ENCODE peak calls at places on chromosomes 12 and 14, in nine cellular contexts. V is breast epithelium, X is stomach, I is body of pancreas, C is pancreas, M is lower leg skin, B is GM20000, T is endothelial cell, Z is A673. J is an unnamed sample.

GRCh38 chr12:65492997-65493892 is 214.8 kb downstream of the MSRB3 start:
- DNase-seq in Z (no peak), C (no peak), I (no peak), X (no peak), V (no peak), B (no peak), T (no peak), M (no peak), J (no peak)

GRCh38 chr12:112792743-112793142 is 1.2 kb downstream of the RPH3A start:
- DNase-seq in V (no peak), I (no peak), T (no peak), Z (no peak), M (no peak), B (no peak), X (no peak), C (no peak), J (no peak)

GRCh38 chr12:122691566-122691965 is 11.6 kb downstream of the HCAR2 start:
- DNase-seq in T (no peak), X (no peak), Z (no peak), M (no peak), C (no peak), I (no peak), B (no peak), V (no peak), J (no peak)

GRCh38 chr12:28374556-28374955 is 184.3 kb downstream of the CCDC91 start:
- DNase-seq in Z (no peak), X (no peak), I (no peak), T (no peak), V (no peak), C (no peak), B (no peak), M (no peak), J (no peak)

GRCh38 chr12:53224268-53224896 is 7.6 kb downstream of the RARG start:
- DNase-seq in I (peak), M (no peak), X (no peak), Z (peak), T (no peak), B (no peak), V (no peak), C (no peak), J (no peak)

GRCh38 chr12:57518920-57519757 is 1.2 kb downstream of the DDIT3 start:
- DNase-seq in V (no peak), M (peak), Z (peak), I (peak), X (peak), C (no peak), B (no peak), T (no peak), J (peak)

GRCh38 chr12:50924131-50924438 is 28.3 kb upstream of the HIGD1C start:
- DNase-seq in M (no peak), C (no peak), Z (no peak), B (no peak), I (no peak), X (no peak), V (no peak), T (peak), J (no peak)

GRCh38 chr12:3047961-3048360 is 29.2 kb upstream of the TSPAN9 start:
- DNase-seq in I (no peak), V (no peak), B (no peak), C (no peak), Z (peak), M (no peak), X (no peak), T (peak), J (no peak)

GRCh38 chr14:53683229-53683628 is 273.4 kb downstream of the BMP4 start:
- DNase-seq in V (no peak), T (no peak), M (no peak), B (no peak), C (no peak), Z (no peak), I (no peak), X (no peak), J (no peak)

GRCh38 chr12:120965534-120966091 is 12.7 kb upstream of the HNF1A start:
- DNase-seq in M (no peak), I (no peak), X (no peak), C (peak), V (no peak), Z (no peak), T (no peak), B (no peak), J (no peak)

GRCh38 chr12:57148469-57149308 is 1.3 kb upstream of the LRP1-AS start:
- DNase-seq in B (no peak), T (no peak), M (peak), C (peak), X (peak), I (peak), Z (no peak), V (no peak), J (no peak)

GRCh38 chr14:83838221-83838620 is 1691.7 kb upstream of the FLRT2 start:
- DNase-seq in M (no peak), B (no peak), I (no peak), X (no peak), Z (no peak), V (no peak), T (no peak), C (no peak), J (no peak)

GRCh38 chr12:124577986-124578385 is 10.6 kb upstream of the NCOR2 start:
- DNase-seq in I (no peak), Z (no peak), T (no peak), V (no peak), C (peak), M (no peak), X (no peak), B (no peak), J (no peak)

GRCh38 chr14:55302770-55303472 is 31.7 kb downstream of the FBXO34 start:
- DNase-seq in T (no peak), X (no peak), Z (peak), I (no peak), B (no peak), V (no peak), M (no peak), C (no peak), J (no peak)

GRCh38 chr12:108021129-108021528 is 108.0 kb upstream of the WSCD2 start:
- DNase-seq in V (no peak), B (no peak), T (no peak), C (no peak), X (no peak), I (no peak), M (peak), Z (no peak), J (no peak)

GRCh38 chr12:3748620-3749019 is 4.3 kb downstream of the CRACR2A start:
- DNase-seq in B (no peak), C (no peak), T (no peak), I (no peak), Z (no peak), M (no peak), X (no peak), V (no peak), J (no peak)

GRCh38 chr12:119307747-119308146 is 26.8 kb upstream of the CCDC60 start:
- DNase-seq in Z (no peak), T (no peak), V (no peak), X (no peak), M (no peak), I (no peak), C (no peak), B (no peak), J (no peak)

GRCh38 chr12:66279127-66279712 is 23.1 kb upstream of the HELB start:
- DNase-seq in T (peak), I (no peak), X (no peak), B (peak), V (no peak), M (no peak), Z (peak), C (no peak), J (peak)

GRCh38 chr14:70658899-70659298 is 17.2 kb downstream of the TTC9 start:
- DNase-seq in C (no peak), M (no peak), T (no peak), Z (no peak), V (no peak), X (no peak), B (no peak), I (no peak), J (no peak)

GRCh38 chr12:5798242-5799015 is 146.6 kb downstream of the ANO2 start:
- DNase-seq in B (no peak), C (no peak), I (no peak), T (no peak), Z (no peak), V (no peak), M (no peak), X (no peak), J (no peak)

GRCh38 chr12:124654666-124655316 is 87.4 kb upstream of the NCOR2 start:
- DNase-seq in V (peak), B (no peak), M (peak), C (peak), T (no peak), Z (no peak), I (peak), X (peak), J (peak)

GRCh38 chr14:101442451-101442850 is 118.8 kb upstream of the DIO3 start:
- DNase-seq in V (no peak), C (no peak), X (no peak), T (no peak), Z (no peak), B (no peak), M (no peak), I (no peak), J (no peak)

GRCh38 chr14:74425525-74426201 is 347 bp downstream of the SYNDIG1L start:
- DNase-seq in V (no peak), M (peak), C (no peak), X (no peak), T (peak), B (peak), I (peak), Z (peak), J (peak)

GRCh38 chr12:51961834-51962233 is 10.3 kb downstream of the ACVR1B start:
- DNase-seq in X (no peak), T (no peak), Z (no peak), V (no peak), C (no peak), I (no peak), B (no peak), M (peak), J (no peak)

GRCh38 chr12:55703976-55704761 is 3.5 kb downstream of the ITGA7 start:
- DNase-seq in B (no peak), Z (no peak), M (no peak), V (no peak), X (no peak), C (no peak), I (no peak), T (no peak), J (no peak)

GRCh38 chr12:28893365-28893764 is 255.7 kb upstream of the FAR2 start:
- DNase-seq in I (no peak), Z (no peak), C (no peak), X (no peak), B (no peak), T (no peak), V (no peak), M (no peak), J (no peak)

GRCh38 chr12:71440393-71441349 is 1.1 kb downstream of the LGR5 start:
- DNase-seq in T (peak), V (no peak), I (peak), B (peak), M (no peak), Z (peak), C (peak), X (peak), J (peak)

GRCh38 chr12:132719141-132719953 is 8.7 kb downstream of the PGAM5 start:
- DNase-seq in T (no peak), B (no peak), M (no peak), C (peak), I (no peak), V (no peak), Z (no peak), X (no peak), J (no peak)

DNA sequence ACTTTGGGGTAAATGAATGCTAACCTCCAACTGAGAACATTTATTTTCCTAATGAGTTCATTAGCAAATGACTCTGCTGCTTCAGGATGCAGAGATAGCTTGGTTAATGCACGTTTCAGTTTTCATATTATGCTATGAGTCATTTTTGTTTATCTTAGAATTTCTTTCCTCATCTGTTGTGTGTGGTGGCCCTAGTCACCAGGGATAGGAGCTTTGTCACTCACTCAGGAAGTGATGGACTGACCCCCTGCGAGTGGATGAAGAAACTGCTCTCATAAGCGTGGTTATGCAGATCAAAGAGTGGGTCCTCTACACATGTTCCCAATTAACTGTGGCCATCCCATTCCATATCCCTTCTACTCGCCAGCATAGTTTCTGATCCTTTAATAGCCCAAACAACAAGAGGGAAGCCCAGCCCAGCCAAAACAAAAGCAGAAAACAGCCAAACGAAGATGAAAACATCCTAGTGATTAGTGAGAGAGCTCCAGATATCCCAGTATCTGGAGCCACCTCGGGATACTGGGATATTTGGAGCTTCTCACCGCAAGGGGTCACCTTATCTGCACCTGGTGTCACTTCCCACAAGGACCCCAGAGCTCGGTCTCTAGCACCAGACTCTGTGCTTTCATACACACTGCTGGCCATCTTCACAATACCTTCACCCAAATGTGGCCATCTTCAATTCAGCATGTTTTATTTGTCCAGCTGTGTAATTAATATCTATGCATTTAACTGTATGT is 8.6 kb downstream of the TC2N start:
- DNase-seq in C (no peak), Z (peak), T (no peak), X (no peak), I (peak), V (no peak), B (peak), M (no peak), J (no peak)
- TF ChIP-seq CTCF in C (no peak), Z (no peak), T (no peak), X (no peak), I (no peak), V (no peak), B (peak), M (no peak), J (no peak)

GRCh38 chr12:6944381-6945186 is 762 bp downstream of the C12orf57 start:
- DNase-seq in V (peak), X (peak), B (peak), C (peak), I (peak), M (peak), Z (peak), T (peak), J (peak)
- TF ChIP-seq CTCF in V (peak), X (peak), B (peak), C (peak), I (peak), M (no peak), Z (peak), T (peak), J (peak)

GRCh38 chr14:92334050-92334449 is 11.1 kb downstream of the SLC24A4 start:
- DNase-seq in Z (no peak), X (no peak), V (no peak), C (no peak), B (no peak), I (no peak), M (no peak), T (no peak), J (no peak)

GRCh38 chr14:92325835-92326234 is 2.9 kb downstream of the SLC24A4 start:
- DNase-seq in B (peak), T (no peak), C (no peak), M (no peak), V (no peak), I (no peak), X (no peak), Z (no peak), J (no peak)

GRCh38 chr14:92323916-92324818 is 1.2 kb downstream of the SLC24A4 start:
- DNase-seq in I (no peak), M (no peak), Z (no peak), X (no peak), V (no peak), B (peak), T (no peak), C (no peak), J (no peak)

GRCh38 chr14:92323031-92323915 is at the start of gene SLC24A4:
- DNase-seq in I (no peak), C (no peak), B (peak), X (no peak), T (peak), Z (peak), V (no peak), M (no peak), J (peak)

DNA sequence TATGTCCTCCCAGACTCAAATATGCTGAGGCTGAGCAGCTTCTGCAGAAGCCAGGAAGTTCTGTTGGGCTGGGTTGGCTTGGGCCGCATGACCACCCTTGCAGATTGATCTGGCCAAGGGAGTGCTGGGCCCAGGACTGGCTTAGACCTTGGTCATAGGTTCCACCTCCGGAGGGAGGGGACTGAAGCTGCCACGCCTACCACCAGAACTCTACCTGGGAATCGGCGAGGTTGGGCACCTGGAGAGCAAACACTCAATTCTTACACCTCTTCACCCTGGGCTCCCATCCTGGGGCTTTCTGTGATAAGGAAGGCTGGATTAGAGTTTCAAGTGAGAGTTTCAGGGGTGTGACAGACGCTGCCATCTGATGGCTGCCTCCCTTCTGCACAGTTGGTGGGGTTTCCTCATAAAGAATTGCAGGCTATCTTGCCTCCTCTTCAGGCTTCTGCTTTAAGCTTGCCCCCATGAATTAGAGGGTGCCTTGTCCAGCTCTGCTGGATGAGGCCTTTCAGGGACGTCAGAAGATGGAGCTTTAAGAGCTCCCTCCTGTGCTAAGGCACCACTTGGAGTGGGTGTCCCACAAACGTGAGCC is 5.8 kb downstream of the SLC24A4 start:
- DNase-seq in X (no peak), M (no peak), B (peak), C (no peak), T (no peak), V (no peak), Z (no peak), I (no peak), J (no peak)
- TF ChIP-seq CTCF in X (no peak), M (no peak), B (peak), C (no peak), T (no peak), V (no peak), Z (no peak), I (no peak), J (no peak)

GRCh38 chr14:80927385-80927989 is 14.1 kb downstream of the CEP128 start:
- DNase-seq in C (no peak), V (no peak), X (no peak), T (no peak), B (no peak), Z (no peak), I (no peak), M (no peak), J (no peak)
- TF ChIP-seq CTCF in C (no peak), V (no peak), X (no peak), T (peak), B (no peak), Z (peak), I (no peak), M (no peak), J (peak)

GRCh38 chr12:117674763-117675162 is 294.0 kb downstream of the KSR2 start:
- DNase-seq in T (no peak), Z (no peak), X (no peak), B (no peak), I (no peak), C (no peak), V (no peak), M (no peak), J (no peak)

GRCh38 chr12:117674313-117674712 is 294.5 kb downstream of the KSR2 start:
- DNase-seq in M (no peak), Z (no peak), X (no peak), I (no peak), T (no peak), B (no peak), C (no peak), V (no peak), J (no peak)

GRCh38 chr12:117671734-117672133 is 297.1 kb downstream of the KSR2 start:
- DNase-seq in I (peak), Z (peak), V (no peak), B (peak), X (no peak), T (peak), C (no peak), M (no peak), J (peak)
- TF ChIP-seq CTCF in I (peak), Z (peak), V (no peak), B (peak), X (no peak), T (peak), C (peak), M (no peak), J (peak)

GRCh38 chr14:89085154-89086059 is 261.0 kb downstream of the TTC8 start:
- DNase-seq in T (no peak), X (no peak), C (no peak), Z (no peak), V (no peak), I (peak), M (no peak), B (no peak), J (no peak)

GRCh38 chr14:89086060-89086382 is 261.6 kb downstream of the TTC8 start:
- DNase-seq in V (no peak), C (no peak), M (no peak), Z (no peak), T (no peak), B (no peak), X (no peak), I (no peak), J (no peak)

GRCh38 chr14:89091781-89092180 is 267.3 kb downstream of the TTC8 start:
- DNase-seq in Z (no peak), X (no peak), B (no peak), V (no peak), C (no peak), M (no peak), T (no peak), I (no peak), J (no peak)

GRCh38 chr14:89093083-89093482 is 268.6 kb downstream of the TTC8 start:
- DNase-seq in M (no peak), C (no peak), Z (no peak), T (no peak), I (no peak), V (no peak), B (no peak), X (no peak), J (no peak)

DNA sequence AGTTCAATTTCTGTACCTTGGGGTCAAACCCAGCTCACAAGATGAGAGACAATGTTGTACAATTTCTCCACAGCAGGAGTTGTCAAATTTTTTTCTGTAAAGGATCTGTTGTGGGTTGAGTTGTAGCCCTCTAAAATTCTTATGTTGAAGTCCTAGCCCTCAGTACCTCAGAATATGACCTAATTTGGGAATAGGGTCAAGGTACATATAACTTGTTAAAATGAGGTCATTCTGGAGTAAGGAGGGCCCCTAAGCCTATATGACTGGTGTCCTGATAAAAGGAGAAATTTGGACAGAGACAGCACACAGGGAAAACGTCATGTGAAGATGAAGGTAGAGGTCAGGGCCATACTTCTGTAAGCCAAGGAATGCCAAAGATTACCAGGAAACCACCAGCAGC is 264.9 kb downstream of the TTC8 start:
- DNase-seq in M (no peak), T (no peak), X (no peak), B (no peak), V (no peak), I (no peak), Z (no peak), C (no peak), J (no peak)
- TF ChIP-seq CTCF in M (no peak), T (no peak), X (no peak), B (no peak), V (no peak), I (no peak), Z (no peak), C (no peak), J (no peak)

GRCh38 chr14:65103150-65103760 is 938 bp upstream of the MAX start:
- DNase-seq in B (no peak), Z (peak), T (no peak), M (no peak), I (peak), V (no peak), C (no peak), X (no peak), J (peak)
- TF ChIP-seq CTCF in B (no peak), Z (peak), T (no peak), M (no peak), I (peak), V (no peak), C (no peak), X (no peak), J (no peak)

J was measured in glutamatergic neuron.